ENCODE peak calls at places on chromosomes 16 and 17, in eight cellular contexts. I is left ventricle myocardium inferior, K is AG10803, M is glutamatergic neuron, Q is RWPE1, T is A549, R is fibroblast of villous mesenchyme, H is H9. N is an unnamed sample.
A peak's percentile ranks its signal among the peaks of the same experiment; 100 is the strongest.

GRCh38 chr17:2050871-2051387 is 4.0 kb upstream of the HIC1 start:
- DNase-seq in T (peak; percentile 58), M (peak; percentile 46), Q (no peak), R (peak; percentile 73), K (no peak), H (peak; percentile 63), I (no peak), N (no peak)

GRCh38 chr17:4256952-4257351 is 6.8 kb downstream of the ANKFY1 start:
- DNase-seq in T (no peak), Q (no peak), M (no peak), I (no peak), K (no peak), R (no peak), H (no peak), N (no peak)

GRCh38 chr17:48542114-48542955 is 2.6 kb downstream of the HOXB2 start:
- DNase-seq in M (no peak), T (no peak), R (peak; percentile 43), H (no peak), Q (no peak), I (no peak), K (no peak), N (no peak)

GRCh38 chr17:78267257-78268073 is 36.0 kb downstream of the TMEM235 start:
- DNase-seq in T (no peak), R (no peak), I (no peak), H (peak; percentile 40), K (no peak), M (no peak), Q (no peak), N (no peak)

GRCh38 chr17:40063915-40064531 is 1.3 kb downstream of the THRA start:
- DNase-seq in T (no peak), R (no peak), I (no peak), M (no peak), K (no peak), Q (no peak), H (peak; percentile 29), N (no peak)

GRCh38 chr17:56785997-56786680 is 47.6 kb downstream of the C17orf67 start:
- DNase-seq in M (no peak), I (no peak), K (no peak), R (no peak), H (no peak), T (no peak), Q (no peak), N (no peak)

GRCh38 chr17:57507828-57508227 is 237.3 kb downstream of the CCDC182 start:
- DNase-seq in T (no peak), R (no peak), K (no peak), Q (no peak), H (no peak), I (no peak), M (no peak), N (no peak)

GRCh38 chr16:66207864-66208226 is 158.6 kb upstream of the CDH5 start:
- DNase-seq in T (no peak), K (no peak), H (no peak), I (no peak), R (no peak), M (no peak), Q (peak; percentile 30), N (no peak)

GRCh38 chr16:81551821-81552304 is 107.3 kb downstream of the CMIP start:
- DNase-seq in H (no peak), I (peak; percentile 36), Q (no peak), K (no peak), R (peak; percentile 66), M (no peak), T (no peak), N (no peak)

GRCh38 chr16:75420987-75421819 is 12.1 kb downstream of the CFDP1 start:
- DNase-seq in Q (no peak), H (peak; percentile 90), T (peak; percentile 45), I (peak; percentile 85), M (peak; percentile 96), K (peak; percentile 51), R (peak; percentile 69), N (no peak)

GRCh38 chr17:74431568-74432483 is at the start of gene GPRC5C:
- DNase-seq in H (peak; percentile 91), T (peak; percentile 88), I (peak; percentile 79), M (peak; percentile 67), Q (peak; percentile 83), K (no peak), R (peak; percentile 33), N (no peak)

GRCh38 chr17:48037036-48037881 is at the start of gene COPZ2:
- DNase-seq in H (peak; percentile 69), M (peak; percentile 42), Q (no peak), R (peak; percentile 64), I (peak; percentile 76), T (peak; percentile 71), K (peak; percentile 69), N (peak; percentile 22)

GRCh38 chr17:75178453-75178852 is 4.3 kb downstream of the SUMO2 start:
- DNase-seq in Q (no peak), H (no peak), I (peak; percentile 1), T (no peak), M (no peak), K (no peak), R (no peak), N (no peak)

GRCh38 chr16:80656731-80657150 is 115.9 kb downstream of the DYNLRB2 start:
- DNase-seq in M (no peak), T (no peak), Q (no peak), R (peak; percentile 20), I (no peak), H (no peak), K (peak; percentile 11), N (no peak)

GRCh38 chr17:10879110-10879509 is 41.2 kb upstream of the PIRT start:
- DNase-seq in M (peak; percentile 76), H (peak; percentile 68), T (peak; percentile 30), R (no peak), I (peak; percentile 19), Q (no peak), K (no peak), N (no peak)

GRCh38 chr17:45666046-45666600 is 118.0 kb upstream of the CRHR1 start:
- DNase-seq in Q (no peak), K (no peak), R (no peak), M (no peak), T (no peak), H (no peak), I (no peak), N (no peak)

GRCh38 chr17:57445051-57445450 is 188.7 kb downstream of the MSI2 start:
- DNase-seq in M (no peak), Q (no peak), I (no peak), R (peak; percentile 39), H (no peak), T (peak; percentile 81), K (no peak), N (no peak)

GRCh38 chr17:6186998-6187397 is 116.8 kb downstream of the WSCD1 start:
- DNase-seq in H (peak; percentile 18), I (no peak), Q (no peak), R (no peak), K (no peak), T (no peak), M (no peak), N (no peak)

GRCh38 chr17:78214706-78215061 is 631 bp downstream of the BIRC5 start:
- DNase-seq in K (no peak), H (no peak), R (no peak), M (no peak), Q (no peak), T (no peak), I (no peak), N (no peak)

GRCh38 chr16:87358250-87358649 is 25.3 kb downstream of the FBXO31 start:
- DNase-seq in I (no peak), M (no peak), Q (no peak), T (no peak), K (no peak), H (no peak), R (no peak), N (no peak)

GRCh38 chr17:56912105-56912999 is 1.5 kb downstream of the TRIM25 start:
- DNase-seq in H (no peak), T (no peak), M (no peak), I (peak; percentile 37), R (peak; percentile 60), Q (no peak), K (peak; percentile 49), N (no peak)

GRCh38 chr16:23149993-23150364 is 727 bp upstream of the USP31 start:
- DNase-seq in M (no peak), Q (no peak), H (no peak), I (no peak), T (no peak), K (no peak), R (no peak), N (no peak)

GRCh38 chr16:57893559-57894389 is 77.2 kb downstream of the CNGB1 start:
- DNase-seq in T (peak; percentile 96), R (peak; percentile 74), Q (peak; percentile 75), M (no peak), K (peak; percentile 83), I (no peak), H (no peak), N (no peak)

GRCh38 chr16:89765292-89765810 is 44.0 kb downstream of the ZNF276 start:
- DNase-seq in Q (no peak), T (no peak), K (no peak), R (no peak), M (no peak), I (no peak), H (no peak), N (no peak)
- TF ChIP-seq CTCF in Q (no peak), T (no peak), K (no peak), R (no peak), M (no peak), I (no peak), H (no peak), N (no peak)

DNA sequence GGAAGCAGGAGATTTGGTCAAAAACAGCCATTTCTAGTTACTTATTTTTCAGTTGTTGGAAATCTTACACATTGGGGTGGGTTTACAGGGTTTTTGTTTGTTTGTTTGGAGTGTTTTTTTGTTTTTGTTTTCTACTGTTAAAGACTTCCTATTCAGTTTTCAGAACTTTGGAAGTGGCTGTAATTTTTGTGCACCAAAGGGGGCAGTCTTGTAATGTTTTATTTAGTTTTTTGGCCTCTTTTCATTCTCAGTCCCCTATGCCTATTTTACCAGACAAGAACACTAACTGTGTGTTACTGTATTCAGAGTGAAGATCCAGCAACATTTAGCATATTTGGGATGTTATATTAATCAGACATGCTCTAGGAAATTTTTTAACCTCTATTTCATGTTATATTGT is 20.6 kb downstream of the TPPP3 start:
- DNase-seq in I (no peak), K (peak; percentile 36), T (peak; percentile 41), M (no peak), H (no peak), Q (peak; percentile 42), R (peak; percentile 41), N (no peak)
- TF ChIP-seq CTCF in I (peak; percentile 58), K (peak; percentile 58), T (peak; percentile 44), M (no peak), H (peak; percentile 60), Q (peak; percentile 36), R (peak; percentile 49), N (no peak)

DNA sequence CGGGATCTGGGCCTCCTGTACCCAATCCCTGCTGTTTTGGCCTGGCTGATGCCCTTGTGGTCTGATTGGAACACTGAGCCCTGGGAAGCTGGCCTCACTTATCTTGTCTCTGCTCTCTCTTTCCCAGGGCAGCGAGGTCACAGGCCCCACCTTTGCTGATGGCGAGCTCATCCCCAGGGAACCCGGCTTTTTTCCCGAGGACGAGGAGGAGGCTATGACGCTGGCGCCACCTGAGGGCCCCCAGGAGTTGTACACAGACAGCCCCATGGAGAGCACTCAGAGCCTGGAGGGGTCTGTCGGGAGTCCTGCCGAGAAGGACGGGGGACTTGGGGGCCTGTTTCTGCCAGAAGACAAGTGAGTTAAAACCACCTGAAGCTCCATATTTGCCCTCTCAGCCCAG is 126.0 kb downstream of the RAB11FIP4 start:
- DNase-seq in K (no peak), M (peak; percentile 74), Q (peak; percentile 30), I (no peak), R (no peak), T (peak; percentile 34), H (peak; percentile 82), N (no peak)
- TF ChIP-seq CTCF in K (peak; percentile 19), M (no peak), Q (peak; percentile 30), I (peak; percentile 53), R (peak; percentile 38), T (peak; percentile 35), H (peak; percentile 64), N (peak; percentile 77)

GRCh38 chr16:10877472-10877946 is 507 bp downstream of the CIITA start:
- DNase-seq in R (no peak), K (no peak), H (no peak), Q (peak; percentile 19), I (no peak), M (no peak), T (no peak), N (no peak)
- TF ChIP-seq CTCF in R (no peak), K (no peak), H (peak; percentile 48), Q (no peak), I (no peak), M (no peak), T (no peak), N (no peak)

N was measured in Panc1.